ENCODE peak calls at places on chromosomes 2 and 18, in nine cellular contexts. One of them, this sample, is unnamed.

GRCh38 chr18:58828399-58829121 is 36.1 kb upstream of the ZNF532 start:
- DNase-seq in mesothelial cell of epicardium: no peak
- DNase-seq in HCT116: no peak
- DNase-seq in astrocyte: peak; percentile 41
- DNase-seq in WERI-Rb-1: no peak
- DNase-seq in neural crest cell: no peak
- DNase-seq in coronary artery: no peak
- DNase-seq in right atrium auricular region: no peak
- DNase-seq in progenitor cell of endocrine pancreas: no peak
- DNase-seq in this sample: no peak

GRCh38 chr2:70541481-70542020 is 12.1 kb downstream of the TGFA start:
- DNase-seq in mesothelial cell of epicardium: no peak
- DNase-seq in HCT116: no peak
- DNase-seq in astrocyte: peak; percentile 42
- DNase-seq in WERI-Rb-1: no peak
- DNase-seq in neural crest cell: no peak
- DNase-seq in coronary artery: no peak
- DNase-seq in right atrium auricular region: no peak
- DNase-seq in progenitor cell of endocrine pancreas: no peak
- DNase-seq in this sample: peak; percentile 84

GRCh38 chr2:6254446-6254845 is 562.3 kb downstream of the SOX11 start:
- DNase-seq in mesothelial cell of epicardium: no peak
- DNase-seq in HCT116: no peak
- DNase-seq in astrocyte: no peak
- DNase-seq in WERI-Rb-1: no peak
- DNase-seq in neural crest cell: no peak
- DNase-seq in coronary artery: no peak
- DNase-seq in right atrium auricular region: no peak
- DNase-seq in progenitor cell of endocrine pancreas: no peak
- DNase-seq in this sample: no peak

GRCh38 chr2:134900151-134900550 is 18.5 kb upstream of the CCNT2 start:
- DNase-seq in mesothelial cell of epicardium: no peak
- DNase-seq in HCT116: no peak
- DNase-seq in astrocyte: peak; percentile 59
- DNase-seq in WERI-Rb-1: no peak
- DNase-seq in neural crest cell: no peak
- DNase-seq in coronary artery: no peak
- DNase-seq in right atrium auricular region: no peak
- DNase-seq in progenitor cell of endocrine pancreas: no peak
- DNase-seq in this sample: peak; percentile 34

GRCh38 chr2:120736202-120736954 is 710 bp downstream of the GLI2 start:
- DNase-seq in mesothelial cell of epicardium: peak; percentile 72
- DNase-seq in HCT116: no peak
- DNase-seq in astrocyte: no peak
- DNase-seq in WERI-Rb-1: peak; percentile 38
- DNase-seq in neural crest cell: peak; percentile 24
- DNase-seq in coronary artery: peak; percentile 76
- DNase-seq in right atrium auricular region: peak; percentile 59
- DNase-seq in progenitor cell of endocrine pancreas: peak; percentile 10
- DNase-seq in this sample: no peak

GRCh38 chr2:240437861-240438809 is 2.7 kb downstream of the GPC1 start:
- DNase-seq in mesothelial cell of epicardium: peak; percentile 84
- DNase-seq in HCT116: peak; percentile 38
- DNase-seq in astrocyte: peak; percentile 16
- DNase-seq in WERI-Rb-1: peak; percentile 64
- DNase-seq in neural crest cell: peak; percentile 74
- DNase-seq in coronary artery: no peak
- DNase-seq in right atrium auricular region: peak; percentile 77
- DNase-seq in progenitor cell of endocrine pancreas: peak; percentile 68
- DNase-seq in this sample: peak; percentile 55

GRCh38 chr2:108586116-108586515 is 51.8 kb downstream of the LIMS1 start:
- DNase-seq in mesothelial cell of epicardium: no peak
- DNase-seq in HCT116: no peak
- DNase-seq in astrocyte: peak; percentile 23
- DNase-seq in WERI-Rb-1: no peak
- DNase-seq in neural crest cell: no peak
- DNase-seq in coronary artery: no peak
- DNase-seq in right atrium auricular region: no peak
- DNase-seq in progenitor cell of endocrine pancreas: no peak
- DNase-seq in this sample: no peak

GRCh38 chr2:111634050-111634784 is 249.8 kb downstream of the ANAPC1 start:
- DNase-seq in mesothelial cell of epicardium: no peak
- DNase-seq in HCT116: no peak
- DNase-seq in astrocyte: no peak
- DNase-seq in WERI-Rb-1: no peak
- DNase-seq in neural crest cell: no peak
- DNase-seq in coronary artery: no peak
- DNase-seq in right atrium auricular region: no peak
- DNase-seq in progenitor cell of endocrine pancreas: no peak
- DNase-seq in this sample: peak; percentile 58

GRCh38 chr2:18404708-18405107 is 155.7 kb downstream of the RDH14 start:
- DNase-seq in mesothelial cell of epicardium: no peak
- DNase-seq in HCT116: peak; percentile 12
- DNase-seq in astrocyte: no peak
- DNase-seq in WERI-Rb-1: no peak
- DNase-seq in neural crest cell: no peak
- DNase-seq in coronary artery: no peak
- DNase-seq in right atrium auricular region: no peak
- DNase-seq in progenitor cell of endocrine pancreas: no peak
- DNase-seq in this sample: no peak

GRCh38 chr2:166384774-166385173 is 9.0 kb upstream of the SCN9A start:
- DNase-seq in mesothelial cell of epicardium: no peak
- DNase-seq in HCT116: no peak
- DNase-seq in astrocyte: peak; percentile 6
- DNase-seq in WERI-Rb-1: no peak
- DNase-seq in neural crest cell: no peak
- DNase-seq in coronary artery: no peak
- DNase-seq in right atrium auricular region: no peak
- DNase-seq in progenitor cell of endocrine pancreas: no peak
- DNase-seq in this sample: peak; percentile 23

GRCh38 chr18:3875961-3876360 is 426.0 kb downstream of the TGIF1 start:
- DNase-seq in mesothelial cell of epicardium: no peak
- DNase-seq in HCT116: no peak
- DNase-seq in astrocyte: no peak
- DNase-seq in WERI-Rb-1: no peak
- DNase-seq in neural crest cell: no peak
- DNase-seq in coronary artery: no peak
- DNase-seq in right atrium auricular region: no peak
- DNase-seq in progenitor cell of endocrine pancreas: no peak
- DNase-seq in this sample: no peak

GRCh38 chr2:162424816-162425215 is 80.9 kb downstream of the GCA start:
- DNase-seq in mesothelial cell of epicardium: no peak
- DNase-seq in HCT116: no peak
- DNase-seq in astrocyte: no peak
- DNase-seq in WERI-Rb-1: no peak
- DNase-seq in neural crest cell: no peak
- DNase-seq in coronary artery: no peak
- DNase-seq in right atrium auricular region: no peak
- DNase-seq in progenitor cell of endocrine pancreas: no peak
- DNase-seq in this sample: no peak

GRCh38 chr2:162422894-162423293 is 79.0 kb downstream of the GCA start:
- DNase-seq in mesothelial cell of epicardium: no peak
- DNase-seq in HCT116: no peak
- DNase-seq in astrocyte: no peak
- DNase-seq in WERI-Rb-1: no peak
- DNase-seq in neural crest cell: no peak
- DNase-seq in coronary artery: no peak
- DNase-seq in right atrium auricular region: no peak
- DNase-seq in progenitor cell of endocrine pancreas: no peak
- DNase-seq in this sample: no peak
- TF ChIP-seq CTCF in mesothelial cell of epicardium: no peak
- TF ChIP-seq CTCF in HCT116: no peak
- TF ChIP-seq CTCF in astrocyte: no peak
- TF ChIP-seq CTCF in WERI-Rb-1: no peak
- TF ChIP-seq CTCF in neural crest cell: no peak
- TF ChIP-seq CTCF in coronary artery: no peak
- TF ChIP-seq CTCF in right atrium auricular region: no peak
- TF ChIP-seq CTCF in progenitor cell of endocrine pancreas: no peak
- TF ChIP-seq CTCF in this sample: no peak

DNA sequence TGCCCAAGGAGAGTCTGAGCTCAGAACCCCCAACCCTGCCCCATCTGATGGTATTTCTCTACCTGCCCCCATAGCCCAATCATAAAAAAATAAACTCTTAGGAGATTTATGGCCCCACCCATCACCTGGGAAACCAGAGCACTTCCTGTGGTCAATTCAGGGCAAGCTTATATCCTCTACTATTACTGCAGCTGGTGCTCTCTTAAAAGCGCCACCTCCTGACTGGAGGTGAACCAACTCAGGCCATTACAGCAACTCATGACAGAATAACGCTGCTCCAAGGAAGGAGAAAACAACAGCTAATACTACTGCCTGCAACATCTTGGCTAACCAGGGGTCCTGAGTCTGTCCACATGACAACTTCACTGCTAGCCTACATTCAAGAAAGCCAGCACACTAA is 195.7 kb downstream of the MTCL1 start:
- DNase-seq in mesothelial cell of epicardium: no peak
- DNase-seq in HCT116: no peak
- DNase-seq in astrocyte: no peak
- DNase-seq in WERI-Rb-1: no peak
- DNase-seq in neural crest cell: no peak
- DNase-seq in coronary artery: no peak
- DNase-seq in right atrium auricular region: no peak
- DNase-seq in progenitor cell of endocrine pancreas: no peak
- DNase-seq in this sample: no peak
- TF ChIP-seq CTCF in mesothelial cell of epicardium: no peak
- TF ChIP-seq CTCF in HCT116: no peak
- TF ChIP-seq CTCF in astrocyte: no peak
- TF ChIP-seq CTCF in WERI-Rb-1: no peak
- TF ChIP-seq CTCF in neural crest cell: no peak
- TF ChIP-seq CTCF in coronary artery: no peak
- TF ChIP-seq CTCF in right atrium auricular region: no peak
- TF ChIP-seq CTCF in progenitor cell of endocrine pancreas: no peak
- TF ChIP-seq CTCF in this sample: no peak

GRCh38 chr2:8203354-8203753 is 478.5 kb upstream of the ID2 start:
- DNase-seq in mesothelial cell of epicardium: no peak
- DNase-seq in HCT116: no peak
- DNase-seq in astrocyte: no peak
- DNase-seq in WERI-Rb-1: no peak
- DNase-seq in neural crest cell: no peak
- DNase-seq in coronary artery: no peak
- DNase-seq in right atrium auricular region: no peak
- DNase-seq in progenitor cell of endocrine pancreas: no peak
- DNase-seq in this sample: no peak
- TF ChIP-seq CTCF in mesothelial cell of epicardium: no peak
- TF ChIP-seq CTCF in HCT116: no peak
- TF ChIP-seq CTCF in astrocyte: no peak
- TF ChIP-seq CTCF in WERI-Rb-1: no peak
- TF ChIP-seq CTCF in neural crest cell: no peak
- TF ChIP-seq CTCF in coronary artery: no peak
- TF ChIP-seq CTCF in right atrium auricular region: no peak
- TF ChIP-seq CTCF in progenitor cell of endocrine pancreas: no peak
- TF ChIP-seq CTCF in this sample: no peak

DNA sequence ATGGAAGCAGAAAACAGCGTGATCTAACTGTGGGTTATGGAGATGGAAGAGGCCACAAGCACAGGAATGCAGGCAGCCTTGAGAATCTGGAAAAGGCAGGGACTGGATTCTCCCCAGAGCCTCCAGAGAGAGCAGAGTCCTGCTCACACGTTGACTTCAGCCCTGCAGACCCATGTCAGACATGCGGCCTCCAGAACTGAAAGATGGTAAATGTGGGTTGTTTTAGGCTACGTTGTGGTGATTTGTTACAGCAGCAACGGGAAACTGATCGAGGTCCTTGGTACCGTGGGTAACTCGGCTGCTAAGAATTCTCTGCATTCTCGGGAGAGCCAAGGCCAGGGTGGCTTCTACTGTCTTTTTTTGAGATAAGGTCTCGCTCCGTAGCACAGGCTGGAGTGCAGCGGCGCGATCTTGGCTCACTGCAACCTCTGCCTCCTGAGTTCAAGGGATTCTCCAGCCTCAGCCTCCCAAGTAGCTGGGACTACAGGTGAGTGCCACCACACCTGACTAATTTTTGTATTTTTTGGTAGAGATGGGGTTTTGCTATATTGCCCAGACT is 97.1 kb downstream of the ACKR3 start:
- DNase-seq in mesothelial cell of epicardium: no peak
- DNase-seq in HCT116: no peak
- DNase-seq in astrocyte: no peak
- DNase-seq in WERI-Rb-1: no peak
- DNase-seq in neural crest cell: no peak
- DNase-seq in coronary artery: peak; percentile 33
- DNase-seq in right atrium auricular region: peak; percentile 26
- DNase-seq in progenitor cell of endocrine pancreas: no peak
- DNase-seq in this sample: no peak
- TF ChIP-seq CTCF in mesothelial cell of epicardium: no peak
- TF ChIP-seq CTCF in HCT116: no peak
- TF ChIP-seq CTCF in astrocyte: no peak
- TF ChIP-seq CTCF in WERI-Rb-1: no peak
- TF ChIP-seq CTCF in neural crest cell: no peak
- TF ChIP-seq CTCF in coronary artery: no peak
- TF ChIP-seq CTCF in right atrium auricular region: no peak
- TF ChIP-seq CTCF in progenitor cell of endocrine pancreas: no peak
- TF ChIP-seq CTCF in this sample: no peak

GRCh38 chr2:229752970-229753729 is 38.8 kb upstream of the DNER start:
- DNase-seq in mesothelial cell of epicardium: no peak
- DNase-seq in HCT116: no peak
- DNase-seq in astrocyte: no peak
- DNase-seq in WERI-Rb-1: no peak
- DNase-seq in neural crest cell: no peak
- DNase-seq in coronary artery: no peak
- DNase-seq in right atrium auricular region: no peak
- DNase-seq in progenitor cell of endocrine pancreas: no peak
- DNase-seq in this sample: no peak

DNA sequence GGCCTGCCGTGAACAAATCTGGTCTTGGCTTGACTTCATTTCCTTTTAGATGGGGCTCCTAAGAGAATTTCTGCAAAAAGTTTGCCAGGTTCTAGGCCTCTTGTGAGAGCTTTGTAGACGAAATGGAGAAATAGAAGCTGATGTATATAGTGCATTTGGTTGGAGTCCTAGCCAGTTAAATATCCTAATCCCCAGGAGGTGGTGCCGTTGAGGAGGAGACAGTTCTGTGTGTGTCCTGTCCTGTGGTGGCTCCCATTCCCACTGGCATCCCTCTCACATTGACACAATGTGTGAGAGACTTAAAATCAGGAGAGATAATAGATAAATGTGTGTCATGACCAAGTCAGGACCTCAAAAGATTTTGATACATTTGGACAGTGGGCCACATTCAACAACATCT is 34.6 kb upstream of the DNER start:
- DNase-seq in mesothelial cell of epicardium: no peak
- DNase-seq in HCT116: no peak
- DNase-seq in astrocyte: no peak
- DNase-seq in WERI-Rb-1: no peak
- DNase-seq in neural crest cell: no peak
- DNase-seq in coronary artery: no peak
- DNase-seq in right atrium auricular region: no peak
- DNase-seq in progenitor cell of endocrine pancreas: no peak
- DNase-seq in this sample: no peak
- TF ChIP-seq CTCF in mesothelial cell of epicardium: no peak
- TF ChIP-seq CTCF in HCT116: no peak
- TF ChIP-seq CTCF in astrocyte: no peak
- TF ChIP-seq CTCF in WERI-Rb-1: no peak
- TF ChIP-seq CTCF in neural crest cell: no peak
- TF ChIP-seq CTCF in coronary artery: no peak
- TF ChIP-seq CTCF in right atrium auricular region: no peak
- TF ChIP-seq CTCF in progenitor cell of endocrine pancreas: no peak
- TF ChIP-seq CTCF in this sample: no peak

This sample was measured in AG10803.